ENCODE peak calls at places on chromosome 22, in ten cellular contexts. X is ELF-1, F is AG04450, E is head of caudate nucleus, O is DMS 273 treated with DMSO at 0.1 percent for 48 hours, A is GM03348, K is iPS-NIHi11, M is lung, B is M059J, L is neural progenitor cell. N is an unnamed sample.
A peak's percentile ranks its signal among the peaks of the same experiment; 100 is the strongest.

GRCh38 chr22:27240298-27240885 is 561.2 kb downstream of the MN1 start:
- DNase-seq in K (no peak), A (no peak), L (no peak), B (peak; percentile 47), E (no peak), O (no peak), M (no peak), F (no peak), X (no peak), N (no peak)

GRCh38 chr22:36761553-36762240 is 14.2 kb downstream of the IFT27 start:
- DNase-seq in K (no peak), L (no peak), X (no peak), O (no peak), F (no peak), B (no peak), E (no peak), A (no peak), M (no peak), N (no peak)

GRCh38 chr22:33210129-33210784 is 152.1 kb upstream of the SYN3 start:
- DNase-seq in F (no peak), O (peak; percentile 7), E (peak; percentile 57), M (peak; percentile 32), B (peak; percentile 28), A (peak; percentile 80), L (peak; percentile 64), X (peak; percentile 80), K (peak; percentile 85), N (peak; percentile 79)

GRCh38 chr22:25334091-25334490 is 114.7 kb downstream of the CRYBB2 start:
- DNase-seq in M (peak; percentile 42), E (peak; percentile 83), F (no peak), K (peak; percentile 69), O (no peak), L (peak; percentile 87), B (peak; percentile 27), A (no peak), X (peak; percentile 77), N (peak; percentile 74)

GRCh38 chr22:22167791-22168189 is 76.8 kb upstream of the VPREB1 start:
- DNase-seq in F (no peak), E (no peak), O (peak; percentile 18), L (no peak), M (no peak), X (no peak), A (no peak), B (no peak), K (no peak), N (no peak)

GRCh38 chr22:28772633-28773460 is at the start of gene CCDC117:
- DNase-seq in L (peak; percentile 96), F (peak; percentile 87), E (peak; percentile 97), B (peak; percentile 91), M (peak; percentile 95), X (peak; percentile 96), A (peak; percentile 96), K (peak; percentile 94), O (peak; percentile 65), N (peak; percentile 99)

GRCh38 chr22:41280065-41280464 is 5.9 kb downstream of the RANGAP1 start:
- DNase-seq in E (no peak), A (no peak), X (no peak), L (no peak), O (no peak), B (no peak), F (no peak), K (no peak), M (no peak), N (no peak)

GRCh38 chr22:49910229-49911155 is 7.7 kb downstream of the ALG12 start:
- DNase-seq in E (no peak), X (no peak), O (no peak), F (no peak), K (no peak), L (no peak), M (no peak), A (no peak), B (no peak), N (no peak)

GRCh38 chr22:31448382-31448781 is 41.3 kb downstream of the EIF4ENIF1 start:
- DNase-seq in K (no peak), X (no peak), E (no peak), L (no peak), F (no peak), A (no peak), O (no peak), M (no peak), B (no peak), N (no peak)

GRCh38 chr22:44068422-44069191 is 44.5 kb downstream of the PARVB start:
- DNase-seq in F (no peak), M (peak; percentile 37), O (no peak), X (no peak), E (no peak), K (no peak), A (no peak), L (no peak), B (peak; percentile 14), N (no peak)

N was measured in mesendoderm.